ENCODE peak calls at places on chromosomes 6 and 20, in six cellular contexts. One of them, this sample, is unnamed.

GRCh38 chr6:30480536-30481156 is 8.7 kb upstream of the HLA-E start:
- DNase-seq in stimulated activated CD8-positive, alpha-beta memory T cell treated with anti-CD3 and anti-CD28 coated beads, Interleukin-15, amount 100 ng/mL, for 24 hours: no peak
- DNase-seq in choroid plexus epithelial cell: peak
- DNase-seq in trophoblast cell: no peak
- DNase-seq in NCI-H2171: no peak
- DNase-seq in stimulated activated CD4-positive, alpha-beta T cell treated with anti-CD3 and anti-CD28 coated beads, Interleukin-2, amount 100 ng/mL, for 24 hours: no peak
- DNase-seq in this sample: no peak

GRCh38 chr20:16257813-16258430 is 315.3 kb downstream of the KIF16B start:
- DNase-seq in stimulated activated CD8-positive, alpha-beta memory T cell treated with anti-CD3 and anti-CD28 coated beads, Interleukin-15, amount 100 ng/mL, for 24 hours: no peak
- DNase-seq in choroid plexus epithelial cell: no peak
- DNase-seq in trophoblast cell: no peak
- DNase-seq in NCI-H2171: no peak
- DNase-seq in stimulated activated CD4-positive, alpha-beta T cell treated with anti-CD3 and anti-CD28 coated beads, Interleukin-2, amount 100 ng/mL, for 24 hours: no peak
- DNase-seq in this sample: no peak

GRCh38 chr20:58366016-58366415 is 23.0 kb upstream of the VAPB start:
- DNase-seq in stimulated activated CD8-positive, alpha-beta memory T cell treated with anti-CD3 and anti-CD28 coated beads, Interleukin-15, amount 100 ng/mL, for 24 hours: no peak
- DNase-seq in choroid plexus epithelial cell: no peak
- DNase-seq in trophoblast cell: peak
- DNase-seq in NCI-H2171: no peak
- DNase-seq in stimulated activated CD4-positive, alpha-beta T cell treated with anti-CD3 and anti-CD28 coated beads, Interleukin-2, amount 100 ng/mL, for 24 hours: no peak
- DNase-seq in this sample: no peak

GRCh38 chr20:22745194-22745500 is 160.8 kb upstream of the FOXA2 start:
- DNase-seq in stimulated activated CD8-positive, alpha-beta memory T cell treated with anti-CD3 and anti-CD28 coated beads, Interleukin-15, amount 100 ng/mL, for 24 hours: no peak
- DNase-seq in choroid plexus epithelial cell: no peak
- DNase-seq in trophoblast cell: no peak
- DNase-seq in NCI-H2171: no peak
- DNase-seq in stimulated activated CD4-positive, alpha-beta T cell treated with anti-CD3 and anti-CD28 coated beads, Interleukin-2, amount 100 ng/mL, for 24 hours: no peak
- DNase-seq in this sample: no peak

GRCh38 chr20:43528258-43528875 is 20.9 kb downstream of the L3MBTL1 start:
- DNase-seq in stimulated activated CD8-positive, alpha-beta memory T cell treated with anti-CD3 and anti-CD28 coated beads, Interleukin-15, amount 100 ng/mL, for 24 hours: no peak
- DNase-seq in choroid plexus epithelial cell: no peak
- DNase-seq in trophoblast cell: no peak
- DNase-seq in NCI-H2171: no peak
- DNase-seq in stimulated activated CD4-positive, alpha-beta T cell treated with anti-CD3 and anti-CD28 coated beads, Interleukin-2, amount 100 ng/mL, for 24 hours: no peak
- DNase-seq in this sample: no peak

GRCh38 chr6:1820165-1820564 is 210.4 kb downstream of the FOXC1 start:
- DNase-seq in stimulated activated CD8-positive, alpha-beta memory T cell treated with anti-CD3 and anti-CD28 coated beads, Interleukin-15, amount 100 ng/mL, for 24 hours: no peak
- DNase-seq in choroid plexus epithelial cell: peak
- DNase-seq in trophoblast cell: no peak
- DNase-seq in NCI-H2171: no peak
- DNase-seq in stimulated activated CD4-positive, alpha-beta T cell treated with anti-CD3 and anti-CD28 coated beads, Interleukin-2, amount 100 ng/mL, for 24 hours: no peak
- DNase-seq in this sample: no peak

GRCh38 chr6:170285482-170285881 is 5.4 kb downstream of the DLL1 start:
- DNase-seq in stimulated activated CD8-positive, alpha-beta memory T cell treated with anti-CD3 and anti-CD28 coated beads, Interleukin-15, amount 100 ng/mL, for 24 hours: no peak
- DNase-seq in choroid plexus epithelial cell: no peak
- DNase-seq in trophoblast cell: no peak
- DNase-seq in NCI-H2171: no peak
- DNase-seq in stimulated activated CD4-positive, alpha-beta T cell treated with anti-CD3 and anti-CD28 coated beads, Interleukin-2, amount 100 ng/mL, for 24 hours: no peak
- DNase-seq in this sample: no peak

GRCh38 chr6:116450185-116450710 is 10.9 kb upstream of the CALHM6 start:
- DNase-seq in stimulated activated CD8-positive, alpha-beta memory T cell treated with anti-CD3 and anti-CD28 coated beads, Interleukin-15, amount 100 ng/mL, for 24 hours: no peak
- DNase-seq in choroid plexus epithelial cell: no peak
- DNase-seq in trophoblast cell: no peak
- DNase-seq in NCI-H2171: no peak
- DNase-seq in stimulated activated CD4-positive, alpha-beta T cell treated with anti-CD3 and anti-CD28 coated beads, Interleukin-2, amount 100 ng/mL, for 24 hours: no peak
- DNase-seq in this sample: no peak

GRCh38 chr20:51886891-51887608 is 84.7 kb upstream of the SALL4 start:
- DNase-seq in stimulated activated CD8-positive, alpha-beta memory T cell treated with anti-CD3 and anti-CD28 coated beads, Interleukin-15, amount 100 ng/mL, for 24 hours: no peak
- DNase-seq in choroid plexus epithelial cell: no peak
- DNase-seq in trophoblast cell: no peak
- DNase-seq in NCI-H2171: no peak
- DNase-seq in stimulated activated CD4-positive, alpha-beta T cell treated with anti-CD3 and anti-CD28 coated beads, Interleukin-2, amount 100 ng/mL, for 24 hours: no peak
- DNase-seq in this sample: no peak

GRCh38 chr6:2477723-2478122 is 232.3 kb upstream of the GMDS start:
- DNase-seq in stimulated activated CD8-positive, alpha-beta memory T cell treated with anti-CD3 and anti-CD28 coated beads, Interleukin-15, amount 100 ng/mL, for 24 hours: no peak
- DNase-seq in choroid plexus epithelial cell: no peak
- DNase-seq in trophoblast cell: peak
- DNase-seq in NCI-H2171: no peak
- DNase-seq in stimulated activated CD4-positive, alpha-beta T cell treated with anti-CD3 and anti-CD28 coated beads, Interleukin-2, amount 100 ng/mL, for 24 hours: no peak
- DNase-seq in this sample: no peak

GRCh38 chr6:111601875-111602274 is 3.8 kb downstream of the TRAF3IP2 start:
- DNase-seq in stimulated activated CD8-positive, alpha-beta memory T cell treated with anti-CD3 and anti-CD28 coated beads, Interleukin-15, amount 100 ng/mL, for 24 hours: no peak
- DNase-seq in choroid plexus epithelial cell: peak
- DNase-seq in trophoblast cell: no peak
- DNase-seq in NCI-H2171: no peak
- DNase-seq in stimulated activated CD4-positive, alpha-beta T cell treated with anti-CD3 and anti-CD28 coated beads, Interleukin-2, amount 100 ng/mL, for 24 hours: no peak
- DNase-seq in this sample: no peak

GRCh38 chr6:146915671-146916127 is 288.5 kb upstream of the STXBP5 start:
- DNase-seq in stimulated activated CD8-positive, alpha-beta memory T cell treated with anti-CD3 and anti-CD28 coated beads, Interleukin-15, amount 100 ng/mL, for 24 hours: no peak
- DNase-seq in choroid plexus epithelial cell: peak
- DNase-seq in trophoblast cell: no peak
- DNase-seq in NCI-H2171: no peak
- DNase-seq in stimulated activated CD4-positive, alpha-beta T cell treated with anti-CD3 and anti-CD28 coated beads, Interleukin-2, amount 100 ng/mL, for 24 hours: no peak
- DNase-seq in this sample: no peak

GRCh38 chr6:53854843-53855567 is 60.2 kb downstream of the LRRC1 start:
- DNase-seq in stimulated activated CD8-positive, alpha-beta memory T cell treated with anti-CD3 and anti-CD28 coated beads, Interleukin-15, amount 100 ng/mL, for 24 hours: no peak
- DNase-seq in choroid plexus epithelial cell: no peak
- DNase-seq in trophoblast cell: no peak
- DNase-seq in NCI-H2171: no peak
- DNase-seq in stimulated activated CD4-positive, alpha-beta T cell treated with anti-CD3 and anti-CD28 coated beads, Interleukin-2, amount 100 ng/mL, for 24 hours: no peak
- DNase-seq in this sample: no peak

GRCh38 chr6:35461270-35461669 is 6.9 kb upstream of the RPL10A start:
- DNase-seq in stimulated activated CD8-positive, alpha-beta memory T cell treated with anti-CD3 and anti-CD28 coated beads, Interleukin-15, amount 100 ng/mL, for 24 hours: no peak
- DNase-seq in choroid plexus epithelial cell: no peak
- DNase-seq in trophoblast cell: peak
- DNase-seq in NCI-H2171: no peak
- DNase-seq in stimulated activated CD4-positive, alpha-beta T cell treated with anti-CD3 and anti-CD28 coated beads, Interleukin-2, amount 100 ng/mL, for 24 hours: no peak
- DNase-seq in this sample: no peak

GRCh38 chr6:25456656-25457055 is 177.5 kb downstream of the CARMIL1 start:
- DNase-seq in stimulated activated CD8-positive, alpha-beta memory T cell treated with anti-CD3 and anti-CD28 coated beads, Interleukin-15, amount 100 ng/mL, for 24 hours: no peak
- DNase-seq in choroid plexus epithelial cell: no peak
- DNase-seq in trophoblast cell: no peak
- DNase-seq in NCI-H2171: no peak
- DNase-seq in stimulated activated CD4-positive, alpha-beta T cell treated with anti-CD3 and anti-CD28 coated beads, Interleukin-2, amount 100 ng/mL, for 24 hours: no peak
- DNase-seq in this sample: no peak

GRCh38 chr6:99613398-99613704 is 6.7 kb downstream of the PRDM13 start:
- DNase-seq in stimulated activated CD8-positive, alpha-beta memory T cell treated with anti-CD3 and anti-CD28 coated beads, Interleukin-15, amount 100 ng/mL, for 24 hours: no peak
- DNase-seq in choroid plexus epithelial cell: peak
- DNase-seq in trophoblast cell: no peak
- DNase-seq in NCI-H2171: no peak
- DNase-seq in stimulated activated CD4-positive, alpha-beta T cell treated with anti-CD3 and anti-CD28 coated beads, Interleukin-2, amount 100 ng/mL, for 24 hours: no peak
- DNase-seq in this sample: no peak

GRCh38 chr6:138957903-138958302 is 30.1 kb downstream of the REPS1 start:
- DNase-seq in stimulated activated CD8-positive, alpha-beta memory T cell treated with anti-CD3 and anti-CD28 coated beads, Interleukin-15, amount 100 ng/mL, for 24 hours: no peak
- DNase-seq in choroid plexus epithelial cell: no peak
- DNase-seq in trophoblast cell: no peak
- DNase-seq in NCI-H2171: no peak
- DNase-seq in stimulated activated CD4-positive, alpha-beta T cell treated with anti-CD3 and anti-CD28 coated beads, Interleukin-2, amount 100 ng/mL, for 24 hours: no peak
- DNase-seq in this sample: no peak

GRCh38 chr6:128057541-128058335 is 156.9 kb upstream of the THEMIS start:
- DNase-seq in stimulated activated CD8-positive, alpha-beta memory T cell treated with anti-CD3 and anti-CD28 coated beads, Interleukin-15, amount 100 ng/mL, for 24 hours: no peak
- DNase-seq in choroid plexus epithelial cell: peak
- DNase-seq in trophoblast cell: no peak
- DNase-seq in NCI-H2171: no peak
- DNase-seq in stimulated activated CD4-positive, alpha-beta T cell treated with anti-CD3 and anti-CD28 coated beads, Interleukin-2, amount 100 ng/mL, for 24 hours: no peak
- DNase-seq in this sample: no peak

GRCh38 chr6:153170511-153170910 is 39.4 kb upstream of the RGS17 start:
- DNase-seq in stimulated activated CD8-positive, alpha-beta memory T cell treated with anti-CD3 and anti-CD28 coated beads, Interleukin-15, amount 100 ng/mL, for 24 hours: no peak
- DNase-seq in choroid plexus epithelial cell: peak
- DNase-seq in trophoblast cell: peak
- DNase-seq in NCI-H2171: no peak
- DNase-seq in stimulated activated CD4-positive, alpha-beta T cell treated with anti-CD3 and anti-CD28 coated beads, Interleukin-2, amount 100 ng/mL, for 24 hours: no peak
- DNase-seq in this sample: no peak

GRCh38 chr20:12072945-12073245 is 155.2 kb downstream of the BTBD3 start:
- DNase-seq in stimulated activated CD8-positive, alpha-beta memory T cell treated with anti-CD3 and anti-CD28 coated beads, Interleukin-15, amount 100 ng/mL, for 24 hours: no peak
- DNase-seq in choroid plexus epithelial cell: peak
- DNase-seq in trophoblast cell: no peak
- DNase-seq in NCI-H2171: no peak
- DNase-seq in stimulated activated CD4-positive, alpha-beta T cell treated with anti-CD3 and anti-CD28 coated beads, Interleukin-2, amount 100 ng/mL, for 24 hours: no peak
- DNase-seq in this sample: no peak

GRCh38 chr6:10531942-10532341 is 10.8 kb downstream of the GCNT2 start:
- DNase-seq in stimulated activated CD8-positive, alpha-beta memory T cell treated with anti-CD3 and anti-CD28 coated beads, Interleukin-15, amount 100 ng/mL, for 24 hours: no peak
- DNase-seq in choroid plexus epithelial cell: no peak
- DNase-seq in trophoblast cell: no peak
- DNase-seq in NCI-H2171: no peak
- DNase-seq in stimulated activated CD4-positive, alpha-beta T cell treated with anti-CD3 and anti-CD28 coated beads, Interleukin-2, amount 100 ng/mL, for 24 hours: no peak
- DNase-seq in this sample: no peak

GRCh38 chr6:158969148-158969547 is 30.9 kb downstream of the RSPH3 start:
- DNase-seq in stimulated activated CD8-positive, alpha-beta memory T cell treated with anti-CD3 and anti-CD28 coated beads, Interleukin-15, amount 100 ng/mL, for 24 hours: no peak
- DNase-seq in choroid plexus epithelial cell: peak
- DNase-seq in trophoblast cell: no peak
- DNase-seq in NCI-H2171: no peak
- DNase-seq in stimulated activated CD4-positive, alpha-beta T cell treated with anti-CD3 and anti-CD28 coated beads, Interleukin-2, amount 100 ng/mL, for 24 hours: no peak
- DNase-seq in this sample: no peak

GRCh38 chr20:47727909-47728361 is 57.3 kb downstream of the SULF2 start:
- DNase-seq in stimulated activated CD8-positive, alpha-beta memory T cell treated with anti-CD3 and anti-CD28 coated beads, Interleukin-15, amount 100 ng/mL, for 24 hours: no peak
- DNase-seq in choroid plexus epithelial cell: no peak
- DNase-seq in trophoblast cell: no peak
- DNase-seq in NCI-H2171: no peak
- DNase-seq in stimulated activated CD4-positive, alpha-beta T cell treated with anti-CD3 and anti-CD28 coated beads, Interleukin-2, amount 100 ng/mL, for 24 hours: no peak
- DNase-seq in this sample: no peak

GRCh38 chr6:39193201-39193791 is 36.0 kb downstream of the KCNK5 start:
- DNase-seq in stimulated activated CD8-positive, alpha-beta memory T cell treated with anti-CD3 and anti-CD28 coated beads, Interleukin-15, amount 100 ng/mL, for 24 hours: no peak
- DNase-seq in choroid plexus epithelial cell: no peak
- DNase-seq in trophoblast cell: no peak
- DNase-seq in NCI-H2171: no peak
- DNase-seq in stimulated activated CD4-positive, alpha-beta T cell treated with anti-CD3 and anti-CD28 coated beads, Interleukin-2, amount 100 ng/mL, for 24 hours: no peak
- DNase-seq in this sample: no peak

GRCh38 chr20:23622839-23623343 is 14.9 kb downstream of the CST3 start:
- DNase-seq in stimulated activated CD8-positive, alpha-beta memory T cell treated with anti-CD3 and anti-CD28 coated beads, Interleukin-15, amount 100 ng/mL, for 24 hours: no peak
- DNase-seq in choroid plexus epithelial cell: peak
- DNase-seq in trophoblast cell: peak
- DNase-seq in NCI-H2171: no peak
- DNase-seq in stimulated activated CD4-positive, alpha-beta T cell treated with anti-CD3 and anti-CD28 coated beads, Interleukin-2, amount 100 ng/mL, for 24 hours: no peak
- DNase-seq in this sample: peak

GRCh38 chr6:34189806-34190503 is 44.1 kb upstream of the GRM4 start:
- DNase-seq in stimulated activated CD8-positive, alpha-beta memory T cell treated with anti-CD3 and anti-CD28 coated beads, Interleukin-15, amount 100 ng/mL, for 24 hours: no peak
- DNase-seq in choroid plexus epithelial cell: no peak
- DNase-seq in trophoblast cell: no peak
- DNase-seq in NCI-H2171: no peak
- DNase-seq in stimulated activated CD4-positive, alpha-beta T cell treated with anti-CD3 and anti-CD28 coated beads, Interleukin-2, amount 100 ng/mL, for 24 hours: peak
- DNase-seq in this sample: no peak

GRCh38 chr6:108175592-108176279 is 9.9 kb downstream of the NR2E1 start:
- DNase-seq in stimulated activated CD8-positive, alpha-beta memory T cell treated with anti-CD3 and anti-CD28 coated beads, Interleukin-15, amount 100 ng/mL, for 24 hours: no peak
- DNase-seq in choroid plexus epithelial cell: no peak
- DNase-seq in trophoblast cell: no peak
- DNase-seq in NCI-H2171: no peak
- DNase-seq in stimulated activated CD4-positive, alpha-beta T cell treated with anti-CD3 and anti-CD28 coated beads, Interleukin-2, amount 100 ng/mL, for 24 hours: no peak
- DNase-seq in this sample: no peak

GRCh38 chr6:112337209-112337638 is 9.9 kb upstream of the RFPL4B start:
- DNase-seq in stimulated activated CD8-positive, alpha-beta memory T cell treated with anti-CD3 and anti-CD28 coated beads, Interleukin-15, amount 100 ng/mL, for 24 hours: no peak
- DNase-seq in choroid plexus epithelial cell: peak
- DNase-seq in trophoblast cell: peak
- DNase-seq in NCI-H2171: peak
- DNase-seq in stimulated activated CD4-positive, alpha-beta T cell treated with anti-CD3 and anti-CD28 coated beads, Interleukin-2, amount 100 ng/mL, for 24 hours: no peak
- DNase-seq in this sample: no peak

This sample was measured in breast epithelium.